ENCODE peak calls at places on chromosomes 4 and X, in seven cellular contexts. W is MCF 10A, Y is GM12892, X is NCI-H1105 treated with DMSO at 0.1 percent for 48 hours, A is ecto neural progenitor cell, R is Ammon's horn, D is non-pigmented ciliary epithelial cell. Z is an unnamed sample.

GRCh38 chrX:20026278-20026677 is 35.4 kb upstream of the BCLAF3 start:
- DNase-seq in W (peak; percentile 5), Y (no peak), X (no peak), A (no peak), R (no peak), D (peak; percentile 15), Z (peak; percentile 24)

GRCh38 chrX:48999030-48999429 is 3.0 kb downstream of the GRIPAP1 start:
- DNase-seq in W (no peak), Y (no peak), X (no peak), A (no peak), R (no peak), D (no peak), Z (no peak)

GRCh38 chr4:7435411-7436095 is 823 bp upstream of the PSAPL1 start:
- DNase-seq in W (no peak), Y (no peak), X (no peak), A (no peak), R (no peak), D (no peak), Z (no peak)

GRCh38 chr4:8032381-8032780 is 92.7 kb upstream of the AFAP1 start:
- DNase-seq in W (no peak), Y (no peak), X (no peak), A (no peak), R (no peak), D (no peak), Z (no peak)

GRCh38 chr4:185587444-185588161 is 52.3 kb upstream of the PDLIM3 start:
- DNase-seq in W (no peak), Y (peak; percentile 58), X (no peak), A (peak; percentile 61), R (no peak), D (no peak), Z (no peak)

GRCh38 chr4:1235381-1236102 is 13.4 kb downstream of the CTBP1 start:
- DNase-seq in W (no peak), Y (no peak), X (no peak), A (no peak), R (no peak), D (no peak), Z (no peak)

GRCh38 chr4:71711985-71712348 is 71.9 kb downstream of the GC start:
- DNase-seq in W (peak; percentile 17), Y (no peak), X (no peak), A (no peak), R (no peak), D (no peak), Z (peak; percentile 20)

GRCh38 chrX:40644821-40645358 is 2.5 kb downstream of the CXorf38 start:
- DNase-seq in W (peak; percentile 54), Y (peak; percentile 37), X (no peak), A (no peak), R (peak; percentile 35), D (no peak), Z (peak; percentile 80)

GRCh38 chr4:42119916-42120315 is 32.5 kb downstream of the BEND4 start:
- DNase-seq in W (no peak), Y (no peak), X (no peak), A (no peak), R (no peak), D (no peak), Z (no peak)

GRCh38 chr4:53573696-53574095 is 17.6 kb downstream of the LNX1 start:
- DNase-seq in W (no peak), Y (no peak), X (no peak), A (no peak), R (no peak), D (no peak), Z (no peak)

GRCh38 chr4:71239365-71239764 is 99.5 kb upstream of the SLC4A4 start:
- DNase-seq in W (peak; percentile 26), Y (no peak), X (no peak), A (no peak), R (no peak), D (no peak), Z (peak; percentile 66)

GRCh38 chr4:128810331-128810870 is 901 bp downstream of the JADE1 start:
- DNase-seq in W (peak; percentile 47), Y (peak; percentile 20), X (peak; percentile 34), A (no peak), R (peak; percentile 47), D (no peak), Z (peak; percentile 65)

GRCh38 chr4:186414365-186414764 is 141.0 kb downstream of the MTNR1A start:
- DNase-seq in W (no peak), Y (no peak), X (no peak), A (no peak), R (no peak), D (no peak), Z (no peak)

GRCh38 chr4:75599647-75600046 is 30.7 kb downstream of the CDKL2 start:
- DNase-seq in W (no peak), Y (no peak), X (no peak), A (no peak), R (no peak), D (no peak), Z (no peak)

Z was measured in GM23248.